ENCODE peak calls at places on chromosomes 5 and 9, in nine cellular contexts. I is cardiac fibroblast, A is brain microvascular endothelial cell, G is PC-3, X is sigmoid colon, R is AG10803, H is Caco-2, M is AG04450, F is colonic mucosa. S is an unnamed sample.

GRCh38 chr9:70607926-70608325 is 193.5 kb upstream of the KLF9 start:
- DNase-seq in I (no peak), A (no peak), G (no peak), X (no peak), R (no peak), H (no peak), M (no peak), F (peak; percentile 34), S (no peak)

GRCh38 chr5:175230299-175230698 is 213.7 kb downstream of the DRD1 start:
- DNase-seq in I (no peak), A (no peak), G (peak; percentile 30), X (no peak), R (no peak), H (no peak), M (no peak), F (no peak), S (no peak)

GRCh38 chr9:5446451-5447236 is 3.7 kb upstream of the CD274 start:
- DNase-seq in I (peak; percentile 50), A (no peak), G (peak; percentile 92), X (no peak), R (no peak), H (no peak), M (no peak), F (no peak), S (no peak)

GRCh38 chr5:72166070-72166979 is 59.0 kb downstream of the MAP1B start:
- DNase-seq in I (peak; percentile 77), A (no peak), G (no peak), X (peak; percentile 70), R (peak; percentile 67), H (no peak), M (no peak), F (no peak), S (no peak)

GRCh38 chr9:7710686-7711085 is 88.9 kb downstream of the DMAC1 start:
- DNase-seq in I (no peak), A (no peak), G (no peak), X (no peak), R (no peak), H (no peak), M (no peak), F (no peak), S (no peak)

GRCh38 chr9:37784291-37784639 is 599 bp downstream of the EXOSC3 start:
- DNase-seq in I (peak; percentile 26), A (no peak), G (no peak), X (no peak), R (no peak), H (no peak), M (no peak), F (no peak), S (no peak)

GRCh38 chr5:72063219-72063819 is 44.0 kb upstream of the MAP1B start:
- DNase-seq in I (peak; percentile 39), A (peak; percentile 7), G (peak; percentile 33), X (no peak), R (peak; percentile 4), H (peak; percentile 57), M (no peak), F (no peak), S (no peak)

GRCh38 chr5:110054240-110054639 is 364.5 kb downstream of the MAN2A1 start:
- DNase-seq in I (peak; percentile 74), A (peak; percentile 81), G (peak; percentile 82), X (peak; percentile 66), R (peak; percentile 45), H (no peak), M (no peak), F (peak; percentile 21), S (no peak)

GRCh38 chr9:109166771-109167601 is at the start of gene FRRS1L:
- DNase-seq in I (no peak), A (no peak), G (no peak), X (no peak), R (no peak), H (no peak), M (no peak), F (no peak), S (no peak)

GRCh38 chr5:137791387-137791786 is 37.2 kb upstream of the HNRNPA0 start:
- DNase-seq in I (no peak), A (no peak), G (no peak), X (no peak), R (no peak), H (no peak), M (no peak), F (no peak), S (no peak)

GRCh38 chr5:173243808-173244305 is 8.9 kb upstream of the NKX2-5 start:
- DNase-seq in I (no peak), A (no peak), G (no peak), X (no peak), R (no peak), H (no peak), M (no peak), F (no peak), S (no peak)

GRCh38 chr5:179121667-179122111 is 61.5 kb downstream of the ZNF354C start:
- DNase-seq in I (no peak), A (no peak), G (no peak), X (no peak), R (no peak), H (no peak), M (no peak), F (no peak), S (no peak)

GRCh38 chr9:36922548-36922947 is 111.5 kb downstream of the PAX5 start:
- DNase-seq in I (peak; percentile 3), A (peak; percentile 60), G (peak; percentile 55), X (peak; percentile 56), R (no peak), H (no peak), M (no peak), F (no peak), S (no peak)

GRCh38 chr9:123928471-123929176 is 1.3 kb downstream of the DENND1A start:
- DNase-seq in I (peak; percentile 35), A (no peak), G (peak; percentile 24), X (no peak), R (peak; percentile 69), H (no peak), M (no peak), F (peak; percentile 36), S (no peak)

GRCh38 chr9:108271646-108272349 is 584.0 kb downstream of the ACTL7B start:
- DNase-seq in I (peak; percentile 68), A (peak; percentile 67), G (peak; percentile 64), X (no peak), R (peak; percentile 86), H (peak; percentile 86), M (peak; percentile 60), F (peak; percentile 78), S (peak; percentile 23)

GRCh38 chr9:11149065-11149464 is 536.3 kb upstream of the PTPRD start:
- DNase-seq in I (no peak), A (no peak), G (no peak), X (no peak), R (no peak), H (no peak), M (no peak), F (no peak), S (no peak)

GRCh38 chr9:137670391-137671195 is 51.8 kb downstream of the EHMT1 start:
- DNase-seq in I (peak; percentile 36), A (no peak), G (no peak), X (peak; percentile 60), R (no peak), H (no peak), M (no peak), F (peak; percentile 57), S (no peak)

GRCh38 chr5:80566711-80567259 is 3.3 kb downstream of the ANKRD34B start:
- DNase-seq in I (no peak), A (no peak), G (no peak), X (no peak), R (no peak), H (no peak), M (no peak), F (no peak), S (no peak)

GRCh38 chr5:173429489-173430150 is 101.4 kb upstream of the STC2 start:
- DNase-seq in I (peak; percentile 49), A (no peak), G (peak; percentile 42), X (no peak), R (no peak), H (no peak), M (no peak), F (no peak), S (no peak)

GRCh38 chr9:89360465-89360864 is 42.2 kb downstream of the SECISBP2 start:
- DNase-seq in I (no peak), A (no peak), G (no peak), X (peak; percentile 42), R (no peak), H (no peak), M (no peak), F (no peak), S (no peak)

DNA sequence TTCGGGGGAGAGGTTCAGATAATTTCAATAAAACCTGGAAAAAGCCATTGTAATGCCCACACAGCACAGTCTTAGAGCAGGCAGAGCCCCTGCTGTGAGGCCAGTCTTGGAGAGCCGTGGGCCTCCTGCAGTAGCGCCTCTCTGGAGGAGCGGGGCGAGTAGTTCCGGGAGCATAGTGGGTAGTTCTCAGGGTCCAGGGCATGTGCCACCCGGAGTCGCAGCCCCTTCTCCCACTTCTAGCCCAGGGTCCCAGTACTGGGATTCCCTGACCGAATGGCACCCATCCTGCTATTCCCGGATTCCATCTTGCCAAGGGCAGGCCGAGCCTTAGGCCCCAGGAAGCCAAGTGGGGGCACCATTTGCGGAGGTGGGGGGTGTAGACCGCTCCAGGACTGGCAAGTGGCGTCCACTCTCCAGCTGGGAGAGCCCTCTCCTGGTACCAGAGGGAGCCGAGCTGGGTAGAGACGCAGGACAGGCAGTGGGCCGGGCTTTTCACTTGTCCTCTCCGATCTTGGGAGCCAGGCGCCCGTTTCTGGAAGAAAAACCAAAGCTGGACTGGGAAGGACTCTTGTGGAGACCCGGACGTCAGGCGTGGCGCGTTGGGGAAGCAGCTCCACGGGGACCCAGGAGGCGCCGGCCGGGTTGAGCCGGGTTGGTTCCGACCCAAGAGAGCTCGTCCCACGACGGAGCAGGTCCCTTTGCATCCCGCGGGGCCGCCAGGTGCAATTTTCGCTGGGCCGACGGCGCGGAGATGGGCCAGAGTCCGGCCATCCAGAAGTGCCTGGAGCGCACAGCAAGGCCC is 12.1 kb downstream of the PROP1 start:
- DNase-seq in I (no peak), A (no peak), G (no peak), X (no peak), R (no peak), H (no peak), M (no peak), F (no peak), S (no peak)
- H3K4me3 ChIP-seq in I (no peak overlapping the region), A (no peak overlapping the region), G (no peak overlapping the region), X (no peak overlapping the region), R (no peak overlapping the region), H (no peak overlapping the region), M (no peak overlapping the region), F (no peak overlapping the region), S (no peak overlapping the region)

GRCh38 chr9:130227833-130228232 is 37.7 kb upstream of the HMCN2 start:
- DNase-seq in I (no peak), A (no peak), G (no peak), X (no peak), R (no peak), H (no peak), M (no peak), F (no peak), S (no peak)
- TF ChIP-seq CTCF in I (no peak), A (no peak), G (no peak), X (no peak), R (no peak), H (no peak), M (no peak), F (no peak), S (no peak)

GRCh38 chr5:69454460-69455249 is 37.9 kb upstream of the OCLN start:
- DNase-seq in I (no peak), A (no peak), G (no peak), X (no peak), R (no peak), H (peak; percentile 80), M (no peak), F (peak; percentile 69), S (no peak)
- H3K4me3 ChIP-seq in I (no peak overlapping the region), A (no peak overlapping the region), G (no peak overlapping the region), X (no peak overlapping the region), R (no peak overlapping the region), H (peak overlapping the region; percentile 9), M (no peak overlapping the region), F (no peak overlapping the region), S (no peak overlapping the region)

GRCh38 chr5:10307206-10308148 is at the start of gene CMBL:
- DNase-seq in I (peak; percentile 62), A (peak; percentile 42), G (peak; percentile 92), X (peak; percentile 69), R (peak; percentile 46), H (peak; percentile 63), M (no peak), F (peak; percentile 87), S (no peak)
- TF ChIP-seq CTCF in I (no peak), A (no peak), G (no peak), X (no peak), R (no peak), H (no peak), M (no peak), F (no peak), S (no peak)